ENCODE peak calls at places on chromosomes 13 and 19, in five cellular contexts. One of them, this sample, is unnamed.

GRCh38 chr19:41877490-41877876 is 404 bp downstream of the CD79A start:
- DNase-seq in NCI-H1092: no peak
- DNase-seq in NCI-H345: no peak
- DNase-seq in T-helper 1 cell: no peak
- DNase-seq in NCI-H1417: no peak
- DNase-seq in this sample: peak; percentile 59

GRCh38 chr13:96994030-96994848 is at the start of gene OXGR1:
- DNase-seq in NCI-H1092: no peak
- DNase-seq in NCI-H345: no peak
- DNase-seq in T-helper 1 cell: no peak
- DNase-seq in NCI-H1417: peak; percentile 38
- DNase-seq in this sample: peak; percentile 46

GRCh38 chr19:20863176-20863575 is 59.9 kb upstream of the ZNF85 start:
- DNase-seq in NCI-H1092: no peak
- DNase-seq in NCI-H345: no peak
- DNase-seq in T-helper 1 cell: no peak
- DNase-seq in NCI-H1417: peak; percentile 3
- DNase-seq in this sample: no peak

GRCh38 chr13:114122591-114123211 is 9.7 kb downstream of the RASA3 start:
- DNase-seq in NCI-H1092: no peak
- DNase-seq in NCI-H345: no peak
- DNase-seq in T-helper 1 cell: no peak
- DNase-seq in NCI-H1417: no peak
- DNase-seq in this sample: peak; percentile 44

GRCh38 chr13:79336971-79337370 is 69.1 kb downstream of the RBM26 start:
- DNase-seq in NCI-H1092: no peak
- DNase-seq in NCI-H345: no peak
- DNase-seq in T-helper 1 cell: no peak
- DNase-seq in NCI-H1417: no peak
- DNase-seq in this sample: no peak

GRCh38 chr13:40787062-40787461 is 2.3 kb upstream of the SLC25A15 start:
- DNase-seq in NCI-H1092: no peak
- DNase-seq in NCI-H345: no peak
- DNase-seq in T-helper 1 cell: no peak
- DNase-seq in NCI-H1417: no peak
- DNase-seq in this sample: no peak

GRCh38 chr13:109199280-109199679 is 569.9 kb downstream of the MYO16 start:
- DNase-seq in NCI-H1092: no peak
- DNase-seq in NCI-H345: no peak
- DNase-seq in T-helper 1 cell: no peak
- DNase-seq in NCI-H1417: peak; percentile 75
- DNase-seq in this sample: no peak

GRCh38 chr19:17105548-17105947 is 30.0 kb downstream of the MYO9B start:
- DNase-seq in NCI-H1092: no peak
- DNase-seq in NCI-H345: no peak
- DNase-seq in T-helper 1 cell: no peak
- DNase-seq in NCI-H1417: no peak
- DNase-seq in this sample: no peak

GRCh38 chr13:24212674-24213073 is 52.2 kb downstream of the SPATA13 start:
- DNase-seq in NCI-H1092: no peak
- DNase-seq in NCI-H345: peak; percentile 3
- DNase-seq in T-helper 1 cell: no peak
- DNase-seq in NCI-H1417: no peak
- DNase-seq in this sample: no peak